ENCODE peak calls at places on chromosomes 13 and 19, in five cellular contexts. N, W, J, Q and K are unnamed samples.
A peak's percentile ranks its signal among the peaks of the same experiment; 100 is the strongest.

GRCh38 chr13:97253581-97254293 is 31.6 kb downstream of the MBNL2 start:
- DNase-seq in N (no peak), W (no peak), J (no peak), Q (no peak), K (no peak)

GRCh38 chr13:113532156-113532806 is 41.8 kb upstream of the DCUN1D2 start:
- DNase-seq in N (no peak), W (no peak), J (no peak), Q (no peak), K (no peak)

GRCh38 chr13:32830632-32831031 is 185.6 kb upstream of the KL start:
- DNase-seq in N (no peak), W (no peak), J (no peak), Q (no peak), K (no peak)

GRCh38 chr13:44148159-44148929 is 225.3 kb upstream of the SERP2 start:
- DNase-seq in N (no peak), W (no peak), J (no peak), Q (no peak), K (no peak)

GRCh38 chr19:38417544-38418506 is 8.2 kb downstream of the RASGRP4 start:
- DNase-seq in N (peak; percentile 38), W (no peak), J (no peak), Q (peak; percentile 80), K (no peak)

GRCh38 chr13:45654633-45655349 is 39.3 kb upstream of the ERICH6B start:
- DNase-seq in N (no peak), W (no peak), J (no peak), Q (no peak), K (no peak)

GRCh38 chr13:112720251-112720650 is 30.4 kb downstream of the ATP11A start:
- DNase-seq in N (no peak), W (no peak), J (no peak), Q (no peak), K (no peak)

GRCh38 chr13:102236830-102237621 is 164.8 kb downstream of the FGF14 start:
- DNase-seq in N (no peak), W (no peak), J (no peak), Q (no peak), K (no peak)

GRCh38 chr13:105984236-105984635 is 551.2 kb downstream of the EFNB2 start:
- DNase-seq in N (no peak), W (no peak), J (no peak), Q (no peak), K (no peak)

GRCh38 chr13:98874029-98874397 is 103.9 kb downstream of the DOCK9 start:
- DNase-seq in N (no peak), W (no peak), J (no peak), Q (no peak), K (no peak)

GRCh38 chr13:25167349-25167748 is 4.7 kb downstream of the AMER2 start:
- DNase-seq in N (no peak), W (no peak), J (no peak), Q (no peak), K (no peak)

GRCh38 chr19:10566658-10567410 is 1.0 kb upstream of the KRI1 start:
- DNase-seq in N (peak; percentile 52), W (no peak), J (no peak), Q (peak; percentile 63), K (no peak)

GRCh38 chr13:99086149-99086868 is 108.4 kb upstream of the DOCK9 start:
- DNase-seq in N (peak; percentile 72), W (no peak), J (no peak), Q (peak; percentile 72), K (no peak)

GRCh38 chr19:19775891-19776205 is 42.9 kb upstream of the ZNF14 start:
- DNase-seq in N (no peak), W (no peak), J (no peak), Q (peak; percentile 50), K (no peak)

GRCh38 chr13:20969182-20969581 is 66.6 kb upstream of the XPO4 start:
- DNase-seq in N (no peak), W (no peak), J (no peak), Q (no peak), K (no peak)

GRCh38 chr13:21219044-21219381 is 42.6 kb downstream of the MRPL57 start:
- DNase-seq in N (no peak), W (no peak), J (no peak), Q (no peak), K (no peak)

GRCh38 chr19:17170538-17171297 is 44.4 kb upstream of the USE1 start:
- DNase-seq in N (no peak), W (no peak), J (no peak), Q (no peak), K (no peak)

GRCh38 chr13:25771208-25771607 is 280.6 kb downstream of the SHISA2 start:
- DNase-seq in N (no peak), W (no peak), J (no peak), Q (no peak), K (no peak)

GRCh38 chr13:28059214-28059613 is 41.2 kb downstream of the FLT3 start:
- DNase-seq in N (no peak), W (no peak), J (no peak), Q (no peak), K (no peak)

GRCh38 chr19:23823952-23824389 is 65.3 kb upstream of the ZNF681 start:
- DNase-seq in N (no peak), W (no peak), J (no peak), Q (no peak), K (no peak)

GRCh38 chr13:113350065-113350937 is 13.6 kb downstream of the GRTP1 start:
- DNase-seq in N (no peak), W (no peak), J (no peak), Q (peak; percentile 40), K (no peak)

GRCh38 chr19:51457351-51458013 is 772 bp downstream of the SIGLEC8 start:
- DNase-seq in N (no peak), W (no peak), J (no peak), Q (no peak), K (no peak)

GRCh38 chr13:44267966-44268365 is 105.7 kb upstream of the SERP2 start:
- DNase-seq in N (no peak), W (peak; percentile 97), J (no peak), Q (no peak), K (peak; percentile 34)

GRCh38 chr19:17757125-17757524 is 5.8 kb downstream of the FCHO1 start:
- DNase-seq in N (no peak), W (peak; percentile 72), J (no peak), Q (no peak), K (no peak)

GRCh38 chr19:47848871-47849473 is 10.1 kb upstream of the TPRX2 start:
- DNase-seq in N (no peak), W (peak; percentile 93), J (no peak), Q (no peak), K (no peak)

GRCh38 chr19:58003153-58003828 is 671 bp upstream of the ZNF606 start:
- DNase-seq in N (no peak), W (no peak), J (no peak), Q (no peak), K (no peak)

GRCh38 chr13:43730642-43731041 is 56.1 kb downstream of the ENOX1 start:
- DNase-seq in N (no peak), W (no peak), J (no peak), Q (peak; percentile 43), K (peak; percentile 23)

GRCh38 chr13:27770809-27771208 is 21.5 kb upstream of the GSX1 start:
- DNase-seq in N (no peak), W (no peak), J (no peak), Q (no peak), K (no peak)

GRCh38 chr19:7917292-7918061 is 2.7 kb upstream of the SNAPC2 start:
- DNase-seq in N (no peak), W (no peak), J (no peak), Q (peak; percentile 77), K (no peak)

GRCh38 chr13:21674271-21675009 is 3.6 kb downstream of the FGF9 start:
- DNase-seq in N (no peak), W (no peak), J (no peak), Q (peak; percentile 53), K (no peak)

GRCh38 chr19:41705393-41706174 is 2.8 kb upstream of the CEACAM5 start:
- DNase-seq in N (no peak), W (no peak), J (no peak), Q (no peak), K (no peak)

GRCh38 chr19:3358919-3359849 is 7.2 kb upstream of the NFIC start:
- DNase-seq in N (peak; percentile 57), W (no peak), J (no peak), Q (peak; percentile 86), K (no peak)

GRCh38 chr19:19524053-19524452 is 4.7 kb upstream of the YJEFN3 start:
- DNase-seq in N (no peak), W (no peak), J (no peak), Q (no peak), K (no peak)

GRCh38 chr19:29690842-29691241 is 24.2 kb downstream of the C19orf12 start:
- DNase-seq in N (no peak), W (no peak), J (no peak), Q (peak; percentile 54), K (no peak)

GRCh38 chr13:88754141-88754540 is 1083.0 kb downstream of the SLITRK5 start:
- DNase-seq in N (no peak), W (no peak), J (no peak), Q (no peak), K (no peak)

GRCh38 chr13:78409172-78409571 is 194.2 kb downstream of the POU4F1 start:
- DNase-seq in N (no peak), W (no peak), J (no peak), Q (no peak), K (no peak)

DNA sequence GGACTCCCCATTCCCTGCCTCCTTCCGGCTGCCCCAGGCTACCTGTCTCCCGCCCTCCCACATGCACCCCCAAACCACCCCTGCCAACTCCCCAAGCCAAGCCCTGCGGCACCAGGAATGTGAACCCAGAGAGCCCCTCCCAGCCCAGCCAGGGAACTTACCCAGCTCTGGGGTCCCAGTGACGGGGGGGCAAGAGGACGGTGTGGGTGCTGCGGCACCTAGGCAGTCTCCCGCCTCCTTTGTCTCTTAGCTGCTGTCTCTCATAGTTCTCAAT is 558 bp downstream of the PLEKHA4 start:
- DNase-seq in N (no peak), W (no peak), J (no peak), Q (no peak), K (no peak)
- H3K4me3 ChIP-seq in N (no peak overlapping the region), W (peak overlapping the region; percentile 40), J (peak overlapping the region; percentile 43), Q (peak overlapping the region; percentile 54), K (peak overlapping the region; percentile 49)

GRCh38 chr19:4409123-4409933 is 6.9 kb downstream of the CHAF1A start:
- DNase-seq in N (no peak), W (no peak), J (no peak), Q (no peak), K (no peak)
- H3K4me3 ChIP-seq in N (no peak overlapping the region), W (no peak overlapping the region), J (no peak overlapping the region), Q (no peak overlapping the region), K (no peak overlapping the region)

GRCh38 chr13:40597735-40598365 is 68.6 kb downstream of the FOXO1 start:
- DNase-seq in N (no peak), W (no peak), J (no peak), Q (no peak), K (no peak)
- H3K4me3 ChIP-seq in N (peak overlapping the region; percentile 5), W (no peak overlapping the region), J (no peak overlapping the region), Q (peak overlapping the region; percentile 31), K (no peak overlapping the region)

GRCh38 chr19:53960886-53961285 is 1.9 kb upstream of the CACNG8 start:
- DNase-seq in N (no peak), W (no peak), J (no peak), Q (no peak), K (no peak)
- H3K4me3 ChIP-seq in N (no peak overlapping the region), W (no peak overlapping the region), J (no peak overlapping the region), Q (no peak overlapping the region), K (no peak overlapping the region)